ENCODE peak calls at places on chromosomes 7 and 10, in four cellular contexts. V is PC-3, S is cardiac muscle cell, P is mesenchymal stem cell. E is an unnamed sample.

GRCh38 chr7:116572036-116572435 is 47.2 kb downstream of the CAV1 start:
- DNase-seq in V (no peak), P (no peak), S (no peak), E (no peak)

GRCh38 chr10:5147255-5147980 is 37.5 kb downstream of the AKR1C8 start:
- DNase-seq in S (no peak), P (no peak), V (no peak), E (no peak)

GRCh38 chr10:74047871-74048270 is 50.0 kb downstream of the VCL start:
- DNase-seq in S (no peak), P (peak), V (peak), E (no peak)

GRCh38 chr7:1809070-1809469 is 139.0 kb downstream of the ELFN1 start:
- DNase-seq in P (no peak), V (no peak), S (no peak), E (no peak)

GRCh38 chr7:96596120-96596826 is 113.4 kb downstream of the SEM1 start:
- DNase-seq in S (peak), P (peak), V (peak), E (peak)

GRCh38 chr10:124093076-124093773 is at the start of gene CHST15:
- DNase-seq in P (peak), S (peak), V (peak), E (peak)

GRCh38 chr10:21437770-21438382 is 87.6 kb downstream of the SKIDA1 start:
- DNase-seq in P (no peak), V (no peak), S (no peak), E (no peak)

GRCh38 chr10:12839941-12840611 is 161.4 kb downstream of the CCDC3 start:
- DNase-seq in S (no peak), V (no peak), P (peak), E (peak)

GRCh38 chr10:85832988-85833387 is 533.6 kb downstream of the GRID1 start:
- DNase-seq in V (no peak), P (no peak), S (no peak), E (no peak)

GRCh38 chr10:11192304-11193018 is 174.8 kb downstream of the CELF2 start:
- DNase-seq in S (peak), V (no peak), P (no peak), E (peak)

GRCh38 chr7:109387530-109387929 is 817.9 kb downstream of the DNAJB9 start:
- DNase-seq in P (no peak), V (no peak), S (no peak), E (no peak)

GRCh38 chr7:110988890-110989501 is 101.9 kb upstream of the LRRN3 start:
- DNase-seq in V (no peak), S (no peak), P (no peak), E (no peak)

GRCh38 chr7:143126146-143126545 is 5.7 kb upstream of the PIP start:
- DNase-seq in S (no peak), V (peak), P (no peak), E (peak)

GRCh38 chr7:44557485-44557884 is 16.2 kb downstream of the DDX56 start:
- DNase-seq in V (no peak), S (no peak), P (no peak), E (no peak)

GRCh38 chr7:131039836-131040235 is 287.8 kb upstream of the MKLN1 start:
- DNase-seq in V (no peak), S (no peak), P (no peak), E (no peak)

GRCh38 chr7:99310004-99310403 is 15.7 kb upstream of the ARPC1A start:
- DNase-seq in S (no peak), P (no peak), V (no peak), E (no peak)

GRCh38 chr7:144414815-144415214 is 11.3 kb upstream of the NOBOX start:
- DNase-seq in V (no peak), S (no peak), P (no peak), E (no peak)

GRCh38 chr7:148185050-148185449 is 405.5 kb upstream of the C7orf33 start:
- DNase-seq in V (no peak), P (peak), S (peak), E (peak)

GRCh38 chr10:111756541-111757061 is 427.0 kb downstream of the GPAM start:
- DNase-seq in P (peak), V (peak), S (peak), E (peak)

GRCh38 chr7:31335889-31336201 is 4.7 kb downstream of the NEUROD6 start:
- DNase-seq in V (no peak), P (no peak), S (peak), E (peak)

GRCh38 chr7:129882531-129882930 is 70.2 kb downstream of the UBE2H start:
- DNase-seq in V (peak), S (no peak), P (no peak), E (no peak)

GRCh38 chr10:99859585-99859984 is 77.1 kb downstream of the ABCC2 start:
- DNase-seq in V (peak), S (peak), P (no peak), E (peak)

GRCh38 chr10:14068851-14069250 is 261.9 kb downstream of the FRMD4A start:
- DNase-seq in S (no peak), V (no peak), P (no peak), E (no peak)

GRCh38 chr7:75937958-75938786 is 23.2 kb downstream of the POR start:
- DNase-seq in V (peak), S (no peak), P (peak), E (peak)

GRCh38 chr10:62732841-62733653 is 71.5 kb upstream of the ADO start:
- DNase-seq in V (peak), P (peak), S (no peak), E (no peak)

GRCh38 chr7:27739301-27739913 is 555 bp upstream of the TAX1BP1 start:
- DNase-seq in V (peak), S (no peak), P (no peak), E (no peak)

GRCh38 chr10:132443998-132444876 is 47.2 kb downstream of the PWWP2B start:
- DNase-seq in S (peak), V (no peak), P (no peak), E (peak)

GRCh38 chr10:16779375-16779774 is 37.8 kb downstream of the RSU1 start:
- DNase-seq in S (no peak), V (no peak), P (no peak), E (no peak)

GRCh38 chr10:124022066-124022465 is 71.3 kb downstream of the CHST15 start:
- DNase-seq in P (no peak), V (no peak), S (no peak), E (no peak)

GRCh38 chr10:116826803-116827202 is 22.5 kb upstream of the ENO4 start:
- DNase-seq in V (no peak), P (no peak), S (no peak), E (no peak)

GRCh38 chr7:19455508-19456132 is 253.2 kb downstream of the POLR1F start:
- DNase-seq in S (no peak), P (no peak), V (no peak), E (peak)

GRCh38 chr7:28165971-28166955 is 14.3 kb downstream of the JAZF1 start:
- DNase-seq in V (peak), S (no peak), P (peak), E (no peak)

GRCh38 chr7:134175724-134176350 is 48.7 kb downstream of the LRGUK start:
- DNase-seq in S (no peak), P (no peak), V (no peak), E (peak)

GRCh38 chr7:141973673-141974072 is at the start of gene TAS2R38:
- DNase-seq in V (no peak), S (no peak), P (no peak), E (no peak)

GRCh38 chr10:12849351-12850181 is 151.9 kb downstream of the CCDC3 start:
- DNase-seq in S (no peak), V (no peak), P (no peak), E (no peak)

GRCh38 chr10:1638889-1639418 is 98.4 kb downstream of the ADARB2 start:
- DNase-seq in V (no peak), P (no peak), S (no peak), E (no peak)
- H3K27ac ChIP-seq in V (no peak), P (no peak), S (no peak), E (no peak)

GRCh38 chr7:15625456-15625855 is 61.0 kb downstream of the MEOX2 start:
- DNase-seq in P (no peak), V (peak), S (no peak), E (no peak)

GRCh38 chr7:15626041-15626440 is 60.4 kb downstream of the MEOX2 start:
- DNase-seq in V (no peak), P (no peak), S (no peak), E (no peak)

DNA sequence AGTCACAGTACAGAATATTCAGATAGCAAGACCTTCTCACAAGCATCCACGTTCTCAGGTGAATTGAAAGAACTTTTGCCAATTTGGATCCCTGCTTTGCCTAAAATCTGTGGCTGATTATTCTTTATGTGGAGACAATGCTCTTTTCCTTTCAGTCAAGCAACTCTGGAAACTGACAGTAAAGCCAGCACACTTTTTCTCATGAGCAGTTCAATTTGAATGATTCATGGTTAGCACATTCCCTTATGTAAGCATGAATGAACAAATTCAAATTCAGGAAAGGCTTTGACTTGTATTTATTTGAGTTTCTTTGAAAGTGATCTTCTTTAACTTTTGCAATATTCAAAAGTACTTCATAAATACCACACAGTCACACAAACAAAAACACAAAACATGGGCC is 57.6 kb downstream of the MEOX2 start:
- DNase-seq in V (peak), P (no peak), S (no peak), E (no peak)
- H3K27ac ChIP-seq in V (peak), P (no peak), S (no peak), E (no peak)

GRCh38 chr10:110404825-110405224 is 92.9 kb upstream of the DUSP5 start:
- DNase-seq in V (no peak), P (no peak), S (no peak), E (no peak)
- H3K27ac ChIP-seq in V (no peak), P (no peak), S (no peak), E (no peak)

GRCh38 chr10:68302503-68302823 is 29.4 kb upstream of the HNRNPH3 start:
- DNase-seq in V (no peak), S (no peak), P (no peak), E (no peak)

GRCh38 chr10:68305889-68306288 is 26.0 kb upstream of the HNRNPH3 start:
- DNase-seq in V (no peak), P (no peak), S (no peak), E (no peak)

GRCh38 chr10:68301790-68302502 is 29.9 kb upstream of the HNRNPH3 start:
- DNase-seq in V (peak), P (peak), S (peak), E (peak)

GRCh38 chr10:68302871-68303270 is 29.0 kb upstream of the HNRNPH3 start:
- DNase-seq in V (no peak), P (no peak), S (no peak), E (no peak)

DNA sequence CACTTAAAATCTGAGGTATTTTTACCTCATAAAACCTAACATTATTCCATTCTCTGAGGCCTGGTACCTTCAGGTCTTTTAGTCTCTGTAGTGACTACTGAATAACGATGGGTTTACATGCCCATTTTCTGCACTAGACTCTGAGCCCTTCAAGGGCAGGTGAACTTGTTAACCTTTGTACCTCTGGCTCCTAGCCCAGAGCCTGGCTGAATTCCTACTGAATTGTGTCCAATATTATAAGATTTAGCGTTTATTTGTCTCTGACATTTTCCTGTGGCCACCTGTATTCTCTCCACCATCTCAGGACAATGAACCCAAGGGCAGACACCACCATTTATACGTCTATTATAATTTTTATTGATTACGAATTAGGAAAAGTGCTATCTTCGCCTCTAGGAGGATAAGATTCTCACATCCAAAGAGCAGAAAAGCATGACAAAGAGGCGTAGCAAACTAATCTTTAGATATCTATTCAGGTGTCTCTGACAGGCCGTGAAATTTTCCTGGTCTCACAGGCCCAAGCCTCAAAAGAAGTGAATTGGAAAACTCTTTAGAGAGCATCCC is 27.9 kb upstream of the HNRNPH3 start:
- DNase-seq in V (no peak), S (no peak), P (no peak), E (no peak)
- H3K27ac ChIP-seq in V (no peak), S (no peak), P (no peak), E (no peak)

DNA sequence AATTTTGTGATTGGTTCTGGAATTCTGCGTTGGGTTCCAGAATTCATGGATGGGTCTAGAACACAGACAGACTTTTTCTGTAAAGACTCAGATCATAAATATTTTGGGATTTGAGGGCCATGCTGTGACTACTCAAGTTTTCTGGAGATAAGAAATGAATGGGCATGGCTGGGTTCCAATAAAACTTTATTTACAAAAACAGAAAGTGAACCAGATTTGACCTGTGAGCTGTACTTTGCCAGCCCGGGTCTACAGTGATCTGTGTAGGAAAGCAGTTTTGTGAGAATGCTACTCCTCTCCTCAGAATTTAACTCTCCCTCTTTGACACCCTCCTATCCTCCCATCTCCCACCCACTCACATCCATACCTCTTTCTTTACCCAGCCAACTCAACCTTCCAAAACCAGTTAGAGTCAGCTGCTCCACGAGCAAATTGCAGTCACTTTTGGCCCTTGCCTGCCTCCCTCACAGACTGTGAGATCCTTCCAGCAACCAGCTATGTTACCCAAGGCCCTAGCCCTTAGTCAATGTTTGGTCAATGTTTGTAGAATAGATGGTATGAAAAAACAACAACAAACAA is 312.8 kb upstream of the ZMIZ1 start:
- DNase-seq in P (no peak), S (no peak), V (peak), E (no peak)
- H3K27ac ChIP-seq in P (no peak), S (no peak), V (peak), E (no peak)

GRCh38 chr10:6148908-6149307 is 53.8 kb upstream of the PFKFB3 start:
- DNase-seq in S (no peak), P (no peak), V (peak), E (peak)

GRCh38 chr10:6154566-6154965 is 48.2 kb upstream of the PFKFB3 start:
- DNase-seq in S (no peak), V (no peak), P (no peak), E (no peak)

GRCh38 chr10:6153845-6154244 is 48.9 kb upstream of the PFKFB3 start:
- DNase-seq in P (no peak), V (no peak), S (no peak), E (no peak)

GRCh38 chr10:6148251-6148691 is 54.5 kb upstream of the PFKFB3 start:
- DNase-seq in V (no peak), P (no peak), S (no peak), E (no peak)

DNA sequence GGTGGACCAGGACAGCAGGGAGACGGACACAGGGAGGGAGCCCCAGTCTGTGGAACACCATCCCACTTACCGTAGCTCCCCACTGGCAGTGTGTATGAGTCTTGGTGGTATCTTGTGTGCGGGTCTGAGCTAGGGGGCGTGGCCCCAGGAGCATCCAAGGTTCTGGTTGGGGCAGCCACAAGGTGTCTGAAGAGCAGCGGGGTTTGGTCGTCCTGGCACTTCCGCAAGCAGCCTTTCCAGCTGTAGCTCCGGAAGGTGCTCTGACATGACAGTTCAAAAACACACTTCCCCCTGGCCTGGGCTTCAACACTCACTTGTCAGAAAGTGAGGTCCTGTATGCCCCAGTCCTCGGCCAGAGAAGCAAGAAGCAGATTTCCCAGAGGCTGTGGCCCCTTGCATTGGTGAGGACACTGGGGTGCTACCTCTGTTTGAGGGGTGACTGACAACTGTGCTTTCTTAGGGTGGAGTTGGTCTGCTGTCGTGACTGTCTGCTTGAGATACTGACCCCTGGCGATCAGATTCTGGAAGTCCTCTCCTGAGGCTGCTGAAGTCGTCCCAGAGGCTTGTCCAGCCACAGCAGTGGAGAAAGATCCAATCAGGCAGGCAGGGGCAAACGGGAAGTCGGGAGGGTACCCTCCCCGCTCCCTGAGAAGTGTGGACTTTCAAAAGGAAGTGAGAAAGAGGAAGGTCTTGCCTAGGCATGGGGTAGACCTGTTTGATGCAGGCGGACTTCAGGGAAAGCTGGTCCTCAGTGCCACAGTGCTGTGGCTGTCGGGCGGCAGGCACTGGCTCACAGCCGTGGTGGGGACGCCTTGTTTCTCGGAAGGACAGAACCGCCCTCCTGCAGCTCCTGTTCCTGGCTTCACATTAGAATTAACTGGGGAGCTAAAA is 51.4 kb upstream of the PFKFB3 start:
- DNase-seq in S (peak), V (no peak), P (peak), E (peak)
- H3K27ac ChIP-seq in S (peak), V (no peak), P (no peak), E (no peak)

DNA sequence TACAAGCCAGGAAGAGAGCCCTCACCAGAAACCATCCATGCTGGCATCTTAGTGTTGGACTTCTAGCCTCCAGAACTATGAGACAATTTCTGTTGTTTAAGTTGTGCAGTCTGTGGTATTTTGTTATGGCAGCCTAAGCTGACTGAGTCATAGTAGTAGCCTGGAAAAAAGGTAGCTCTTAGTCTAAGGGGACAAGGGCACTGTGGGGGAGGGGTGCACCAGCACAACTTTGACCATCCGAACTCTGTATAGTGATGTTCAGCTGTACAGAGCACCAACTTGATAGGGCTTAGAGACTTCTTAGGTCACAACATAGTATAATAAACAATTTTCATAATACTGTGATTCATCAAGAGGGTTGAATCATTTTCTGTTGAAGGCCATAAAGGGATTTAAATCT is 14.3 kb downstream of the EIF4EBP2 start:
- DNase-seq in P (peak), V (peak), S (no peak), E (no peak)
- H3K27ac ChIP-seq in P (no peak), V (peak), S (no peak), E (no peak)

GRCh38 chr10:60309371-60309770 is 80.3 kb downstream of the ANK3 start:
- DNase-seq in V (no peak), S (no peak), P (no peak), E (no peak)

GRCh38 chr10:60303778-60304177 is 85.9 kb downstream of the ANK3 start:
- DNase-seq in V (no peak), P (no peak), S (no peak), E (no peak)

GRCh38 chr10:60305394-60305892 is 84.2 kb downstream of the ANK3 start:
- DNase-seq in S (no peak), P (peak), V (no peak), E (no peak)

GRCh38 chr10:60299961-60300883 is 89.5 kb downstream of the ANK3 start:
- DNase-seq in P (peak), S (peak), V (no peak), E (peak)

DNA sequence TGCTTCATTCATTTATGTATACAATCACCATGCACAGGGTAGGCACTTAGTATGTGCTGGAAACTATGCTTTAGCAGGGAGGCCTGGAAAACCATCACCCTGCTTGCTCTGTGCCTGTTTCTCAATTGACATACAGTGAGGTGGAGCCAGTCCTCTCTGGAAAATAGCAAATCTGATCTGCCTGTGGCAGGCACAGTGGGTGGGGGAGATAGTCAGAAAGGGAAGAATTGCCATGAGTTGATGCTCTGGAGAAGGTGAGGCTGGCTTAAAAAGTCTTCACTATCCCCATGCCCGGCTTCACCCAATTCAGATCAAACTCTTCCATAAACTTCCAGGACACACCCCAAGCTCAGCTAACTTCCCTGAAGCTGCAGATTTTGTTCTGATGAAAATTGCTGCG is 84.8 kb downstream of the ANK3 start:
- DNase-seq in V (no peak), S (no peak), P (no peak), E (peak)
- H3K27ac ChIP-seq in V (no peak), S (peak), P (no peak), E (no peak)

E was measured in mesendoderm.